ENCODE peak calls at places on chromosomes 2 and 18, in four cellular contexts. K is GM12891, C is K562, N is HL-60. Q is an unnamed sample.

GRCh38 chr2:5164806-5165525 is 527.2 kb upstream of the SOX11 start:
- DNase-seq in K (no peak), C (no peak), N (no peak), Q (no peak)

GRCh38 chr18:44681611-44682010 is 923 bp downstream of the SETBP1 start:
- DNase-seq in K (no peak), C (no peak), N (no peak), Q (no peak)

GRCh38 chr2:190205643-190206042 is 114.0 kb downstream of the HIBCH start:
- DNase-seq in K (no peak), C (no peak), N (no peak), Q (no peak)

GRCh38 chr2:139055165-139055564 is 275.0 kb upstream of the NXPH2 start:
- DNase-seq in K (no peak), C (no peak), N (no peak), Q (no peak)

GRCh38 chr2:180871649-180872048 is 108.8 kb upstream of the UBE2E3 start:
- DNase-seq in K (no peak), C (no peak), N (no peak), Q (no peak)

GRCh38 chr2:236359426-236359825 is 95.2 kb upstream of the ASB18 start:
- DNase-seq in K (no peak), C (no peak), N (no peak), Q (no peak)

GRCh38 chr2:69096326-69097095 is 83.5 kb downstream of the ANTXR1 start:
- DNase-seq in K (no peak), C (no peak), N (no peak), Q (no peak)

GRCh38 chr2:19362094-19362649 is 3.7 kb upstream of the OSR1 start:
- DNase-seq in K (no peak), C (no peak), N (no peak), Q (no peak)

GRCh38 chr2:18701981-18702380 is 112.6 kb upstream of the NT5C1B start:
- DNase-seq in K (no peak), C (no peak), N (no peak), Q (no peak)

GRCh38 chr18:63000839-63001238 is 285.5 kb downstream of the PHLPP1 start:
- DNase-seq in K (no peak), C (no peak), N (no peak), Q (no peak)

GRCh38 chr2:105929506-105929905 is 184.8 kb downstream of the NCK2 start:
- DNase-seq in K (no peak), C (no peak), N (no peak), Q (no peak)

GRCh38 chr2:20641123-20641985 is 9.5 kb downstream of the HS1BP3 start:
- DNase-seq in K (no peak), C (no peak), N (no peak), Q (no peak)

GRCh38 chr2:176774768-176775453 is 437.7 kb upstream of the HNRNPA3 start:
- DNase-seq in K (no peak), C (no peak), N (no peak), Q (no peak)

GRCh38 chr18:66511810-66512209 is 92.1 kb downstream of the CDH19 start:
- DNase-seq in K (no peak), C (no peak), N (no peak), Q (no peak)

GRCh38 chr2:149170911-149171310 is 132.4 kb downstream of the LYPD6B start:
- DNase-seq in K (no peak), C (no peak), N (no peak), Q (no peak)

GRCh38 chr2:141021109-141021508 is 1109.7 kb downstream of the LRP1B start:
- DNase-seq in K (no peak), C (no peak), N (no peak), Q (no peak)

GRCh38 chr2:97766567-97766966 is 53.2 kb downstream of the ZAP70 start:
- DNase-seq in K (no peak), C (no peak), N (no peak), Q (no peak)

GRCh38 chr2:176637497-176638166 is 368.4 kb downstream of the MTX2 start:
- DNase-seq in K (peak), C (no peak), N (no peak), Q (no peak)

GRCh38 chr2:6872412-6872811 is 5.2 kb upstream of the RSAD2 start:
- DNase-seq in K (no peak), C (no peak), N (no peak), Q (peak)

GRCh38 chr18:3620146-3621119 is 170.5 kb downstream of the TGIF1 start:
- DNase-seq in K (no peak), C (peak), N (no peak), Q (no peak)

GRCh38 chr18:74609535-74609934 is 11.9 kb downstream of the ZNF407 start:
- DNase-seq in K (no peak), C (no peak), N (no peak), Q (no peak)

GRCh38 chr2:19684516-19684915 is 217.3 kb downstream of the TTC32 start:
- DNase-seq in K (no peak), C (no peak), N (no peak), Q (no peak)

GRCh38 chr2:162029287-162029901 is 44.6 kb downstream of the DPP4 start:
- DNase-seq in K (no peak), C (no peak), N (no peak), Q (no peak)

GRCh38 chr2:48601349-48601748 is 16.3 kb upstream of the GTF2A1L start:
- DNase-seq in K (no peak), C (peak), N (peak), Q (no peak)

GRCh38 chr2:42046819-42047487 is 868 bp upstream of the PKDCC start:
- DNase-seq in K (no peak), C (peak), N (no peak), Q (no peak)

GRCh38 chr2:191675807-191676667 is 1.9 kb upstream of the NABP1 start:
- DNase-seq in K (no peak), C (no peak), N (no peak), Q (peak)

GRCh38 chr2:150133623-150134022 is 353.8 kb downstream of the RND3 start:
- DNase-seq in K (no peak), C (no peak), N (peak), Q (peak)

GRCh38 chr2:217922101-217923006 is 80.4 kb downstream of the TNS1 start:
- DNase-seq in K (no peak), C (peak), N (no peak), Q (no peak)

GRCh38 chr2:46878886-46879285 is 36.7 kb downstream of the MCFD2 start:
- DNase-seq in K (no peak), C (no peak), N (no peak), Q (no peak)

GRCh38 chr2:128277961-128278681 is 40.5 kb downstream of the HS6ST1 start:
- DNase-seq in K (no peak), C (no peak), N (no peak), Q (no peak)

GRCh38 chr2:224908820-224909219 is 133.4 kb downstream of the DOCK10 start:
- DNase-seq in K (no peak), C (no peak), N (no peak), Q (no peak)

GRCh38 chr2:112542974-112543760 is 902 bp downstream of the POLR1B start:
- DNase-seq in K (no peak), C (no peak), N (no peak), Q (no peak)

GRCh38 chr18:8458546-8459215 is 150.6 kb upstream of the RAB12 start:
- DNase-seq in K (no peak), C (no peak), N (no peak), Q (no peak)

GRCh38 chr2:103773884-103774283 is 1012.1 kb downstream of the TMEM182 start:
- DNase-seq in K (no peak), C (no peak), N (no peak), Q (no peak)

GRCh38 chr2:73926493-73927327 is at the start of gene DGUOK:
- DNase-seq in K (peak), C (peak), N (peak), Q (peak)

GRCh38 chr2:207160115-207160514 is 5.6 kb downstream of the KLF7 start:
- DNase-seq in K (no peak), C (no peak), N (no peak), Q (no peak)

GRCh38 chr18:31795747-31796146 is 35.1 kb upstream of the SLC25A52 start:
- DNase-seq in K (no peak), C (no peak), N (no peak), Q (no peak)

GRCh38 chr18:31798399-31798798 is 37.7 kb upstream of the SLC25A52 start:
- DNase-seq in K (no peak), C (no peak), N (no peak), Q (no peak)

DNA sequence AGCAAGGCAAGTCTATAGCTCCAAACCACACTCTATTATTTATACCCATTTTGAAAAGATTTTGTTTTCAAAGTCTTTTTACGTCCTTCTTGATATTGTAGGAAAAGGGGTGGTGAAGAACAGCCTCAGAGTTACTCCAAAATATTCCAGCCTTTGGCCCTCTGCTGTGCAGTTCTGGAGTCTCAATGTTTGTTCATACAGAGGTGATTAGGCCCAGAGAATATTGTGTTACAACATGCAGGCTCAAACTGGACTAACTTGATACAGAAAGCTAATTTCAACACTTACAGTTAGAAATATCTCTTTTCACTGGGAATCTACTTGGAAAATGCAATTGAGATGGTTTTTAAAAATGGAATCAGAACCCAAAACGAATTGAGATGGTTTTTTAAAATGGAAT is 40.4 kb upstream of the SLC25A52 start:
- DNase-seq in K (no peak), C (no peak), N (no peak), Q (no peak)
- TF ChIP-seq SPI1 in K (no peak), C (no peak), N (no peak), Q (no peak)

DNA sequence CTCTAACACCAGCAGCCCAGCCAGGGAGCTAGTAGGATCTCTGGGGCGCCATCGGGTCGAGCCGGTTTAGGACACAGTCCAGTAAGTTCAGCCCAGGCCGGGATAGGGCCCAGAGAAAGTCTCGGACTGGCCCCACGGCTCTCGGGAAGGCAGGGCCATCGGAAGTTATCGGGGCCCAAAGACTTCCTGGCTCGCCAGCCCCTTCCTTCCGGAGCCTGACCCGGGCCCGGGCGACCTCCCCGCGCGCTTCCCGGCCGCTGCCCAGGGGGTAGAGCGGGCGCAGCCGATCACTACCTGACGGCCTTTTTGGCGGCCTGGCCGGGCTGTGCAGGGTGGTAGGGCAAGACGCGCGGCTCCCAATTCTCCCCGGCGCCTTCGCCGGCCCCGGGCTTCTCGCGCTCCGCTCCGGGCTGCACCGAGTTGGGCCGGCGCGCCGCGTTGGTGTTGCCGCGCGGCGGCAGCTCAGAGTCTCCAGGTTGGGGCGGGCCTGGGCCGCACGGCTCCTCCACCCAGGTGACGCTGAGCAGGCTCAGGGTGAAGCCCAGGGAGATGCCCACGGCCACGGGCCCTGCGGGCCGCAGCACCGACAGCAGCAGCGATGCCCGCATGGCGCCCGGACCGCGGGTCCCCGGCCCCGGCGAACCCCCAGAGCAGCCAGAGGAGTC is 546 bp downstream of the CHPF start:
- DNase-seq in K (peak), C (peak), N (peak), Q (no peak)
- TF ChIP-seq SPI1 in K (no peak), C (no peak), N (no peak), Q (no peak)

GRCh38 chr2:202249521-202249850 is 11.1 kb upstream of the SUMO1 start:
- DNase-seq in K (no peak), C (no peak), N (no peak), Q (no peak)
- TF ChIP-seq SPI1 in K (no peak), C (no peak), N (no peak), Q (no peak)

DNA sequence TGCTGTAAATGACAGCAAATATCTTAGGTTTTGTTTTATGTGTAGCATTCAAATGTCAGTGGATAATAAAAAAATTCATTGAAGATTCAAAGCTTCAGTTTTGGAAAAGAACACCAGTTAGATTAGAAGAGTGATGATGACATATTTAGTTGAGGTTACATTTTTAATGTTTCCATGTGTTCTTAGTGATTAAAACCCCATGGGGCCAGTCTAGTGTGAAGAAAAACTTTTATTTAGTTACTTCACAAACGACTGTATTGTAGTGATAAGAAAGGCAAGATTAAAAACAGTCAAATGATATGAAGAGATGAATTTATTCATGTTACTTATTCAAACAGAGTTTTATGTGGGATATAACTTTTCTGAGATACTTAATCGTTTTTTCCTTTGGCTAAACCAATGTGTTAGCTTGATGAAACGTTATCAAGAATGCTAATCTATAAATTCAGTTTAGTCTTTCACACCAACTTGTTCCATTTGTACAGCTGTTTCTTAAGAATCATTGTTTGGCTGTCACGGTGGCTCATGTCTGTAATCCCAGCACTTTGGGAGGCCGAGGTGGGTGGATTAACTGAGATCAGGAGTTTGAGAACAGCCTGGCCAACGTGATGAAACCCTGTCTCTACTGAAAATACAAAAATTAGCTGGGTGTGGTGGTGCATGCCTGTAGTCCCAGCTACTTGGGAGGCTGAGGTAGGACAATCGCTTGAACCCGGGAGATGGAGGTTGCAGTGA is 11.6 kb downstream of the BMPR2 start:
- DNase-seq in K (no peak), C (peak), N (no peak), Q (no peak)
- TF ChIP-seq SPI1 in K (no peak), C (no peak), N (no peak), Q (no peak)

GRCh38 chr2:188196343-188197008 is 95.2 kb upstream of the GULP1 start:
- DNase-seq in K (no peak), C (no peak), N (no peak), Q (no peak)
- TF ChIP-seq SPI1 in K (no peak), C (no peak), N (no peak), Q (no peak)

DNA sequence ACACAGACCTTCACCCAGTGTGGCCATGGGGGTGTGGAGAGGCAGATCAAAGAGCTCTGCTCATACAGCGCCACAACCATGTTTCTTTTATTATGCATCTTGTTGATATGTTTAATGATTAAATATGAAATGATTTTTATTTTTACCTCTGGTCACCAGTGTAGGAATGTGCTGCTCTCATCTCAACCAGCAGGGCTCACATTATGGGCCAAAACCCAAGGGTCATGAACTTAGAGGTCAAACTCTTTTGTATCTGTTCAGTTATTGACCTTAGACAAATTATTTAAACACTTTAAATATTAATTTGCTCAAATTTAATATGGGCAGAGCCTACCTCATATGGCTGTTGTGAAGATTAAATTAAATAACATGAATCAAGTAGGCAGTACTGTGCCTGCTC is 386.2 kb downstream of the ALK start:
- DNase-seq in K (no peak), C (no peak), N (no peak), Q (no peak)
- TF ChIP-seq SPI1 in K (no peak), C (no peak), N (no peak), Q (no peak)

DNA sequence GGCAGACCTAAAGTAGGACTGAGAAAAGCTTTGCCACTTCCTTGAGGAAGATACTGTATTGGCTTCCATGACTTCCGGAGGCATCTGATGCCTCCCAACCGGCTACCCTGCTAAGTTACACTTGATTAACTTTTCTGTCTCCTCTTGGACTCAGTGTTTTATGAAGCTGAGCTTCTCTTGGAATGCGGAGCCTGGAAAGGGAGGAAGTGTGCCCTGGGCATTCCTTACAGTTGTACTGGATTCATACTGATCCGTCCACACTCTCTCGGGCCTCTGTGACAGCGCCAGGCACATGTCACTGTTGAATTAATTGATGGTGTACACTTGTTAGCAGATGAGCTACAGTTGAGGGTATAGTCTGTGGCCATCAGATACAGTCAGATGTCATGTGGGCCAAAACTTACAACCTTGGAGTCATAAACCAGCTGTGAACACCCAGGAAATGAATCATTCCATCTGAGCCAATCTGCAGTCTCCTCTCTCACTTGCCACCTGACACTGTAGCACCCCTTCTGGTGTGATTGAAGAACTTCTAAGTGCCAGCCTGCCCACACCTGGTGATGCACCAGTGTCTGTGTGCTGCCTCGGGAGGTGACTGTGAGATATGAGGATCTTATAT is 122.5 kb downstream of the FHOD3 start:
- DNase-seq in K (no peak), C (no peak), N (no peak), Q (no peak)
- TF ChIP-seq SPI1 in K (no peak), C (no peak), N (no peak), Q (no peak)

DNA sequence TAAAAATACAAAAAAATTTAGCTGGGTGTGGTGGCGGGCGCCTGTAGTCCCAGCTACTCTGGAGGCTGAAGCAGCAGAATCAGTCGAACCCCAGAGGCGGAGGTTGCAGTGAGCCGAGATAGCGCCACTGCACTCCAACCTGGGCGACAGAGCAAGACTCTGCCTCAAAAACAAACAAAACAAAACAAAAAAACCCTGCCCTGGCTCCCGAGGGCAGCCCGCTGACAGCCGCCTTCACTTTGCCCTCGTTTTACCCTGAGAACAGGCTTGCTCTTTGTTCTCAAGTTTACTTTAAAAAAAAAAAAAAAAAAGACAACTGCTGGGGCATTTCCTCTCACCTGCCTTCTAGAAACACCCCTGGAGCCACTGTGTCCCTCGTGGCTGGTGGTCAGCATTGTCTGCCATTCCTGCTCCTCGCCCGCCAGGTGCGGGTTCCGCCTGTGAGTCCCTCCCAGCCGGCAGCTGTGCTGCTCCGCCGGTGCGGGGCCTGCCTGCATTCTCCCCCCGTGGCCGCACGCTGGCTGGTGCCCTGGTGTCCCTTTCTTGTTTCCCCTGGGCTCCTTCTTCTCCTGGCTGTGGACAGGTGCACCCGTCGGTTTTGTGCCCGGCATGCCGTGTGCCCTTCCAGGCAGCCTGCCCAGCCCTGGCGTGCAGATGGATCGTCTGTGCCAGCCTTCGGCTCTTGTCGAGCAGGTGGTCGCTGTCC is 105.7 kb downstream of the USP40 start:
- DNase-seq in K (no peak), C (no peak), N (no peak), Q (no peak)
- TF ChIP-seq SPI1 in K (no peak), C (no peak), N (no peak), Q (no peak)

Q was measured in GM12878.